ENCODE peak calls at places on chromosome 3, in ten cellular contexts. F is neuronal stem cell, A is GM23338, G is mesendoderm, D is epithelial cell of prostate, E is heart right ventricle, Y is cardiac muscle cell, C is psoas muscle, Z is dorsolateral prefrontal cortex, R is GM23248. K is an unnamed sample.

GRCh38 chr3:123909785-123910184 is 25.7 kb upstream of the MYLK start:
- DNase-seq in F (no peak), A (no peak), G (no peak), D (no peak), E (no peak), Y (no peak), C (no peak), Z (no peak), R (no peak), K (no peak)

GRCh38 chr3:194592798-194593752 is 40.1 kb downstream of the TMEM44 start:
- DNase-seq in F (no peak), A (no peak), G (no peak), D (peak), E (no peak), Y (no peak), C (no peak), Z (no peak), R (peak), K (no peak)

GRCh38 chr3:7876741-7877297 is 624.8 kb upstream of the LMCD1 start:
- DNase-seq in F (no peak), A (no peak), G (peak), D (no peak), E (no peak), Y (no peak), C (no peak), Z (no peak), R (no peak), K (no peak)

GRCh38 chr3:31546725-31547124 is 14.0 kb downstream of the STT3B start:
- DNase-seq in F (no peak), A (no peak), G (no peak), D (no peak), E (no peak), Y (no peak), C (no peak), Z (no peak), R (no peak), K (no peak)

GRCh38 chr3:31532587-31533168 is at the start of gene STT3B:
- DNase-seq in F (no peak), A (peak), G (no peak), D (peak), E (peak), Y (peak), C (peak), Z (no peak), R (peak), K (peak)

GRCh38 chr3:46184469-46184868 is 23.6 kb downstream of the CCR1 start:
- DNase-seq in F (no peak), A (no peak), G (no peak), D (peak), E (no peak), Y (no peak), C (no peak), Z (no peak), R (peak), K (no peak)

GRCh38 chr3:59777559-59778178 is 727.8 kb upstream of the CFAP20DC start:
- DNase-seq in F (no peak), A (no peak), G (no peak), D (no peak), E (no peak), Y (no peak), C (no peak), Z (no peak), R (no peak), K (no peak)

GRCh38 chr3:150972379-150972985 is at the start of gene CLRN1:
- DNase-seq in F (no peak), A (peak), G (peak), D (no peak), E (no peak), Y (peak), C (no peak), Z (no peak), R (no peak), K (no peak)

GRCh38 chr3:66639794-66640356 is 139.1 kb upstream of the LRIG1 start:
- DNase-seq in F (no peak), A (no peak), G (no peak), D (no peak), E (no peak), Y (no peak), C (no peak), Z (no peak), R (no peak), K (no peak)

GRCh38 chr3:143875566-143875965 is 27.3 kb upstream of the SLC9A9 start:
- DNase-seq in F (no peak), A (no peak), G (no peak), D (no peak), E (no peak), Y (no peak), C (no peak), Z (no peak), R (no peak), K (no peak)

GRCh38 chr3:99945328-99945995 is 127.8 kb downstream of the CMSS1 start:
- DNase-seq in F (no peak), A (no peak), G (no peak), D (no peak), E (peak), Y (no peak), C (no peak), Z (no peak), R (peak), K (no peak)

GRCh38 chr3:62003833-62004232 is 369.5 kb downstream of the FEZF2 start:
- DNase-seq in F (no peak), A (no peak), G (no peak), D (no peak), E (no peak), Y (no peak), C (no peak), Z (no peak), R (peak), K (no peak)

GRCh38 chr3:196202516-196202970 is 8.7 kb downstream of the ZDHHC19 start:
- DNase-seq in F (no peak), A (peak), G (no peak), D (no peak), E (no peak), Y (no peak), C (peak), Z (no peak), R (peak), K (no peak)

GRCh38 chr3:105891101-105891500 is 22.3 kb upstream of the CBLB start:
- DNase-seq in F (no peak), A (no peak), G (no peak), D (no peak), E (no peak), Y (no peak), C (no peak), Z (no peak), R (no peak), K (no peak)

GRCh38 chr3:165920984-165921383 is 83.8 kb upstream of the BCHE start:
- DNase-seq in F (no peak), A (no peak), G (no peak), D (no peak), E (no peak), Y (no peak), C (no peak), Z (no peak), R (no peak), K (no peak)
- H3K27ac ChIP-seq in F (no peak), A (no peak), G (no peak), D (no peak), E (no peak), Y (no peak), C (no peak), Z (no peak), R (no peak), K (no peak)

DNA sequence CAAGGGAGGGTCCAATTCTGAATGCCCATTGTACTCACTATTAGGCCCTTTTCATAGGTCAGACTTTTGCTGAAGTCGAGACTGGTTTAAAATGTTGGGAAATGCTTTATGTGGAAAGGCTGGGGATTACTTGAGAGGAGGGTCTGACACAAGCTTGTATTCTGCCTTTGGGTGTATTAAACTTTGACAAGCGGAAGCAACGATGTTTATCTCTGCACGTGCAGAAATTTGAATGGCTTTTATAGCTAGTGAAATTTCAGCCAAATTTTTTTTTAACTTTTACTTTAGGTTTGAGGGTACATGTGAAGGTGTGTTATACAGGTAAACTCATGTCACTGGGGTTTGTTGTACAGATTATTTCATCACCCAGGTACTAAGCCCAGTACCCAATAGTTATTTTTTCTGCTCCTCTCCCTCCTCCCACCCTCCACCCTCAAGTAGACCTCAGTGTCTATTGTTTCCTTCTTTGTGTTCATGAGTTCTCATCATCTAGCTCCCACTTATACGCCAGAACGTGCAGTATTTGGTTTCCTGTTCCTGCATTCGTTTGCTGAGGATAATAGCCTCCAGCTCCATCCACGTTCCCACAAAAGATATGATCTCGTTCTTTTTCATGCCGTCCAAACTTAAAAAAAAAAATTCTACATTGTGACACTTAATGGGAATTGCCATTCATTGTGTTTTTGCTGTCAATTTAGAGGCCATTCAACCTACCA is 223.0 kb upstream of the BHLHE40 start:
- DNase-seq in F (no peak), A (no peak), G (no peak), D (no peak), E (no peak), Y (no peak), C (no peak), Z (no peak), R (no peak), K (no peak)
- H3K27ac ChIP-seq in F (no peak), A (no peak), G (no peak), D (peak), E (peak), Y (no peak), C (no peak), Z (no peak), R (no peak), K (peak)

GRCh38 chr3:152443212-152444023 is 174.7 kb downstream of the MBNL1 start:
- DNase-seq in F (no peak), A (no peak), G (no peak), D (no peak), E (no peak), Y (no peak), C (no peak), Z (no peak), R (no peak), K (no peak)
- H3K27ac ChIP-seq in F (no peak), A (no peak), G (no peak), D (no peak), E (peak), Y (no peak), C (peak), Z (no peak), R (peak), K (peak)

GRCh38 chr3:111846717-111847116 is 12.3 kb upstream of the PHLDB2 start:
- DNase-seq in F (no peak), A (no peak), G (no peak), D (peak), E (no peak), Y (no peak), C (no peak), Z (no peak), R (peak), K (no peak)
- H3K27ac ChIP-seq in F (no peak), A (no peak), G (no peak), D (peak), E (no peak), Y (no peak), C (no peak), Z (no peak), R (peak), K (no peak)

K was measured in caudate nucleus.